ENCODE peak calls at places on chromosomes 11 and 22, in ten cellular contexts. P is RWPE1, E is CD14-positive monocyte, J is brain microvascular endothelial cell, W is mucosa of descending colon, G is NCI-H2081, D is thoracic aorta, N is GM23248, O is cardiac muscle cell, Y is right atrium auricular region. S is an unnamed sample.

GRCh38 chr11:15111215-15111614 is 3.5 kb upstream of the INSC start:
- DNase-seq in P (no peak), E (no peak), J (no peak), W (no peak), G (no peak), D (no peak), N (no peak), O (no peak), Y (no peak), S (no peak)

GRCh38 chr11:9784602-9785315 is 120.9 kb downstream of the SWAP70 start:
- DNase-seq in P (no peak), E (no peak), J (no peak), W (no peak), G (no peak), D (no peak), N (no peak), O (peak), Y (peak), S (no peak)

GRCh38 chr11:118889796-118890195 is 6.1 kb downstream of the CXCR5 start:
- DNase-seq in P (no peak), E (no peak), J (peak), W (no peak), G (no peak), D (peak), N (peak), O (peak), Y (peak), S (no peak)

GRCh38 chr11:29135504-29135903 is 881.3 kb downstream of the KCNA4 start:
- DNase-seq in P (no peak), E (no peak), J (peak), W (no peak), G (no peak), D (no peak), N (peak), O (no peak), Y (no peak), S (no peak)

GRCh38 chr11:92018332-92018731 is 206.3 kb upstream of the FAT3 start:
- DNase-seq in P (no peak), E (no peak), J (no peak), W (no peak), G (no peak), D (no peak), N (no peak), O (no peak), Y (no peak), S (no peak)

GRCh38 chr11:15216678-15217077 is 102.0 kb downstream of the INSC start:
- DNase-seq in P (peak), E (no peak), J (no peak), W (no peak), G (no peak), D (no peak), N (peak), O (no peak), Y (no peak), S (no peak)

GRCh38 chr11:76229690-76230240 is 23.5 kb upstream of the WNT11 start:
- DNase-seq in P (no peak), E (no peak), J (no peak), W (no peak), G (no peak), D (no peak), N (no peak), O (no peak), Y (no peak), S (peak)

GRCh38 chr22:27391092-27391770 is 410.3 kb downstream of the MN1 start:
- DNase-seq in P (no peak), E (no peak), J (no peak), W (no peak), G (no peak), D (no peak), N (peak), O (peak), Y (peak), S (peak)

GRCh38 chr22:31241936-31242335 is 29.8 kb downstream of the LIMK2 start:
- DNase-seq in P (no peak), E (no peak), J (peak), W (no peak), G (no peak), D (no peak), N (peak), O (no peak), Y (no peak), S (no peak)

GRCh38 chr11:102177974-102178631 is 67.9 kb downstream of the YAP1 start:
- DNase-seq in P (peak), E (no peak), J (peak), W (no peak), G (no peak), D (no peak), N (peak), O (no peak), Y (no peak), S (no peak)

GRCh38 chr11:47847892-47848635 is at the start of gene NUP160:
- DNase-seq in P (peak), E (peak), J (peak), W (peak), G (peak), D (peak), N (peak), O (peak), Y (peak), S (peak)

GRCh38 chr22:31491218-31491962 is 1.7 kb upstream of the EIF4ENIF1 start:
- DNase-seq in P (no peak), E (no peak), J (no peak), W (no peak), G (no peak), D (no peak), N (no peak), O (no peak), Y (no peak), S (no peak)

GRCh38 chr22:44442186-44442465 is 55.9 kb downstream of the RTL6 start:
- DNase-seq in P (no peak), E (peak), J (no peak), W (no peak), G (no peak), D (no peak), N (no peak), O (no peak), Y (no peak), S (no peak)

GRCh38 chr22:44330727-44331660 is 18.2 kb upstream of the SHISAL1 start:
- DNase-seq in P (no peak), E (no peak), J (no peak), W (no peak), G (no peak), D (no peak), N (peak), O (peak), Y (no peak), S (no peak)

GRCh38 chr11:130070829-130071205 is 1.1 kb downstream of the APLP2 start:
- DNase-seq in P (no peak), E (no peak), J (no peak), W (peak), G (no peak), D (no peak), N (peak), O (peak), Y (no peak), S (no peak)

GRCh38 chr11:133547808-133548494 is 15.7 kb upstream of the OPCML start:
- DNase-seq in P (no peak), E (no peak), J (no peak), W (no peak), G (no peak), D (no peak), N (no peak), O (no peak), Y (peak), S (no peak)

GRCh38 chr22:25845985-25846745 is 104.2 kb downstream of the MYO18B start:
- DNase-seq in P (no peak), E (no peak), J (peak), W (no peak), G (no peak), D (no peak), N (peak), O (no peak), Y (no peak), S (no peak)

GRCh38 chr11:57224537-57224936 is 12.5 kb downstream of the APLNR start:
- DNase-seq in P (peak), E (no peak), J (peak), W (no peak), G (no peak), D (no peak), N (peak), O (no peak), Y (no peak), S (no peak)

GRCh38 chr11:86923993-86924766 is 31.0 kb downstream of the FZD4 start:
- DNase-seq in P (no peak), E (no peak), J (no peak), W (no peak), G (no peak), D (no peak), N (no peak), O (peak), Y (no peak), S (no peak)

GRCh38 chr22:41382610-41383009 is 868 bp downstream of the TEF start:
- DNase-seq in P (no peak), E (no peak), J (no peak), W (peak), G (no peak), D (no peak), N (peak), O (no peak), Y (no peak), S (no peak)

GRCh38 chr11:92703431-92703830 is 266.0 kb upstream of the MTNR1B start:
- DNase-seq in P (no peak), E (no peak), J (peak), W (no peak), G (no peak), D (no peak), N (peak), O (no peak), Y (no peak), S (no peak)

GRCh38 chr11:63599211-63600122 is 14.8 kb downstream of the PLAAT3 start:
- DNase-seq in P (peak), E (no peak), J (peak), W (no peak), G (no peak), D (no peak), N (peak), O (no peak), Y (no peak), S (no peak)

GRCh38 chr22:35064664-35065063 is 1.3 kb upstream of the ISX start:
- DNase-seq in P (peak), E (no peak), J (no peak), W (peak), G (no peak), D (no peak), N (no peak), O (no peak), Y (no peak), S (no peak)

GRCh38 chr11:94855666-94856065 is 87.5 kb downstream of the AMOTL1 start:
- DNase-seq in P (no peak), E (no peak), J (no peak), W (no peak), G (no peak), D (no peak), N (peak), O (peak), Y (no peak), S (no peak)

GRCh38 chr11:64355078-64355940 is 3.7 kb upstream of the RPS6KA4 start:
- DNase-seq in P (peak), E (peak), J (peak), W (peak), G (peak), D (peak), N (peak), O (peak), Y (peak), S (peak)

S was measured in right lobe of liver.